ENCODE peak calls at places on chromosome 20, in ten cellular contexts. E is iris pigment epithelial cell; G is fibroblast of pulmonary artery; C is HT-29; N is activated naive CD8-positive, alpha-beta T cell treated with anti-CD3 and anti-CD28 coated beads, Interleukin-2, amount 50 U/mL, for 24 hours; D is GM13977; U is NCI-H345; W is left lobe of liver; L is heart left ventricle; Q is AG10803. I is an unnamed sample.

GRCh38 chr20:52529856-52530255 is 338.3 kb upstream of the ZFP64 start:
- DNase-seq in U (no peak), W (no peak), L (no peak), E (peak), N (no peak), G (peak), C (no peak), D (no peak), Q (peak), I (no peak)

GRCh38 chr20:11838076-11838636 is 79.5 kb upstream of the BTBD3 start:
- DNase-seq in E (no peak), C (no peak), U (no peak), N (no peak), W (no peak), G (no peak), Q (no peak), D (no peak), L (no peak), I (no peak)

GRCh38 chr20:6663751-6664388 is 103.6 kb upstream of the BMP2 start:
- DNase-seq in D (no peak), G (peak), W (no peak), L (no peak), U (no peak), Q (no peak), C (peak), E (peak), N (no peak), I (no peak)

GRCh38 chr20:4158466-4159050 is 143.2 kb upstream of the RNF24 start:
- DNase-seq in L (no peak), W (no peak), C (no peak), N (no peak), E (no peak), G (no peak), D (no peak), Q (peak), U (no peak), I (no peak)

GRCh38 chr20:651713-652610 is 1.0 kb downstream of the SRXN1 start:
- DNase-seq in C (peak), G (no peak), L (no peak), U (no peak), E (no peak), Q (no peak), W (no peak), D (no peak), N (no peak), I (no peak)

GRCh38 chr20:967796-968742 is 34.0 kb downstream of the RSPO4 start:
- DNase-seq in D (peak), W (no peak), C (peak), U (no peak), G (peak), N (no peak), L (no peak), Q (peak), E (peak), I (no peak)

GRCh38 chr20:50995506-50995905 is 27.4 kb downstream of the KCNG1 start:
- DNase-seq in G (peak), D (no peak), L (no peak), E (peak), Q (peak), U (no peak), C (no peak), N (no peak), W (no peak), I (no peak)

GRCh38 chr20:58131581-58132142 is 96.8 kb downstream of the ANKRD60 start:
- DNase-seq in C (peak), N (no peak), E (peak), Q (peak), U (no peak), W (no peak), D (no peak), G (peak), L (no peak), I (peak)

GRCh38 chr20:18717062-18717461 is 96.5 kb upstream of the SCP2D1 start:
- DNase-seq in Q (no peak), L (no peak), E (no peak), D (no peak), G (no peak), U (peak), W (no peak), N (no peak), C (no peak), I (no peak)

GRCh38 chr20:46583411-46584214 is 33.2 kb upstream of the OCSTAMP start:
- DNase-seq in E (no peak), U (peak), G (no peak), L (no peak), C (no peak), Q (no peak), D (no peak), N (no peak), W (no peak), I (no peak)

GRCh38 chr20:12827796-12828406 is 180.9 kb upstream of the SPTLC3 start:
- DNase-seq in D (no peak), L (no peak), Q (no peak), E (no peak), G (no peak), U (no peak), W (no peak), N (no peak), C (no peak), I (no peak)

GRCh38 chr20:3330046-3330741 is 77.3 kb downstream of the DNAAF9 start:
- DNase-seq in D (no peak), W (no peak), G (peak), L (no peak), E (peak), N (no peak), C (no peak), U (no peak), Q (peak), I (no peak)

GRCh38 chr20:52056203-52057062 is 135.1 kb downstream of the ZFP64 start:
- DNase-seq in E (peak), Q (peak), N (no peak), L (no peak), D (no peak), U (no peak), C (no peak), G (peak), W (no peak), I (no peak)

GRCh38 chr20:10961651-10962288 is 288.0 kb upstream of the JAG1 start:
- DNase-seq in E (no peak), L (no peak), C (peak), Q (no peak), G (peak), U (peak), N (no peak), W (no peak), D (no peak), I (no peak)

GRCh38 chr20:22962567-22963439 is 72.3 kb upstream of the SSTR4 start:
- DNase-seq in W (no peak), N (no peak), Q (no peak), G (no peak), L (no peak), C (peak), E (no peak), D (no peak), U (no peak), I (no peak)

GRCh38 chr20:32845786-32846185 is 12.9 kb upstream of the EFCAB8 start:
- DNase-seq in L (no peak), Q (no peak), E (peak), N (no peak), U (no peak), D (no peak), C (no peak), G (no peak), W (no peak), I (no peak)

GRCh38 chr20:18093388-18093787 is 35.7 kb upstream of the OVOL2 start:
- DNase-seq in D (no peak), G (no peak), L (no peak), E (no peak), U (no peak), W (no peak), C (no peak), N (no peak), Q (no peak), I (no peak)

GRCh38 chr20:40797425-40797824 is 108.4 kb upstream of the MAFB start:
- DNase-seq in G (peak), L (no peak), U (no peak), C (peak), E (peak), D (peak), W (peak), Q (peak), N (no peak), I (no peak)

GRCh38 chr20:61949363-61949713 is 116.3 kb downstream of the TAF4 start:
- DNase-seq in C (no peak), G (no peak), N (no peak), Q (no peak), U (no peak), E (no peak), W (peak), D (no peak), L (peak), I (peak)

GRCh38 chr20:34751453-34751852 is 47.3 kb downstream of the TP53INP2 start:
- DNase-seq in E (no peak), D (no peak), G (no peak), C (no peak), N (no peak), L (no peak), W (no peak), U (no peak), Q (no peak), I (no peak)

GRCh38 chr20:10971096-10971495 is 297.3 kb upstream of the JAG1 start:
- DNase-seq in E (no peak), Q (no peak), U (no peak), W (no peak), G (no peak), N (no peak), L (no peak), C (no peak), D (no peak), I (no peak)

GRCh38 chr20:57693002-57693582 is 16.7 kb downstream of the PMEPA1 start:
- DNase-seq in C (peak), L (no peak), G (no peak), D (no peak), U (no peak), W (no peak), E (no peak), N (no peak), Q (no peak), I (no peak)

GRCh38 chr20:13458860-13459451 is 179.8 kb downstream of the TASP1 start:
- DNase-seq in D (peak), N (peak), Q (peak), L (no peak), W (no peak), E (peak), C (peak), G (peak), U (peak), I (no peak)

GRCh38 chr20:60258255-60258863 is 300.1 kb downstream of the CDH26 start:
- DNase-seq in Q (no peak), W (peak), L (no peak), G (no peak), C (no peak), E (no peak), U (no peak), N (no peak), D (no peak), I (no peak)

GRCh38 chr20:50877232-50877631 is 54.0 kb downstream of the ADNP start:
- DNase-seq in C (no peak), D (no peak), Q (no peak), N (no peak), U (no peak), G (no peak), W (no peak), L (no peak), E (no peak), I (no peak)

GRCh38 chr20:25253606-25254275 is 5.9 kb downstream of the PYGB start:
- DNase-seq in N (no peak), G (no peak), W (no peak), C (no peak), E (peak), L (no peak), U (no peak), D (no peak), Q (no peak), I (peak)

GRCh38 chr20:62019144-62019805 is 46.4 kb downstream of the TAF4 start:
- DNase-seq in N (no peak), Q (no peak), E (no peak), U (no peak), W (no peak), C (no peak), D (no peak), G (no peak), L (no peak), I (no peak)

GRCh38 chr20:44941292-44941691 is 18.9 kb downstream of the TOMM34 start:
- DNase-seq in W (no peak), L (no peak), U (no peak), D (no peak), C (no peak), N (no peak), E (no peak), Q (no peak), G (no peak), I (no peak)

GRCh38 chr20:42082611-42083010 is 464.4 kb upstream of the CHD6 start:
- DNase-seq in W (no peak), G (peak), Q (no peak), C (peak), U (no peak), E (peak), D (no peak), L (peak), N (no peak), I (peak)

GRCh38 chr20:44888226-44889103 is 3.0 kb downstream of the YWHAB start:
- DNase-seq in Q (peak), W (no peak), N (no peak), E (peak), C (peak), L (no peak), G (peak), D (no peak), U (no peak), I (no peak)

GRCh38 chr20:45487231-45487635 is 17.7 kb downstream of the WFDC2 start:
- DNase-seq in G (no peak), N (no peak), U (no peak), D (peak), W (no peak), E (no peak), Q (no peak), C (no peak), L (no peak), I (no peak)

GRCh38 chr20:63955846-63956663 is at the start of gene UCKL1:
- DNase-seq in W (peak), N (peak), C (peak), E (peak), Q (peak), D (peak), G (peak), L (peak), U (peak), I (peak)

GRCh38 chr20:63101781-63102719 is 95.3 kb upstream of the BHLHE23 start:
- DNase-seq in U (peak), Q (peak), L (no peak), E (peak), W (no peak), C (peak), N (peak), G (peak), D (peak), I (peak)